ENCODE peak calls at places on chromosomes 6 and 20, in six cellular contexts. M is GM23338, W is LNCaP clone FGC, C is tibial artery, V is nephron progenitor cell, P is osteocyte. U is an unnamed sample.

GRCh38 chr6:158799051-158799792 is 19.9 kb downstream of the EZR start:
- DNase-seq in M (no peak), W (peak), C (no peak), V (no peak), P (no peak), U (no peak)

GRCh38 chr6:56539503-56540105 is 103.1 kb downstream of the DST start:
- DNase-seq in M (no peak), W (no peak), C (no peak), V (no peak), P (no peak), U (no peak)

GRCh38 chr6:35077006-35077712 is 64.0 kb downstream of the TCP11 start:
- DNase-seq in M (no peak), W (no peak), C (no peak), V (no peak), P (no peak), U (no peak)

GRCh38 chr20:58755751-58756524 is 63.3 kb downstream of the NPEPL1 start:
- DNase-seq in M (no peak), W (no peak), C (no peak), V (no peak), P (peak), U (no peak)

GRCh38 chr6:142883011-142883410 is 62.0 kb downstream of the HIVEP2 start:
- DNase-seq in M (peak), W (no peak), C (no peak), V (no peak), P (no peak), U (no peak)

GRCh38 chr6:122494665-122495272 is 23.2 kb upstream of the SERINC1 start:
- DNase-seq in M (no peak), W (peak), C (no peak), V (no peak), P (no peak), U (no peak)

GRCh38 chr6:41707565-41708200 is 27.7 kb downstream of the TFEB start:
- DNase-seq in M (no peak), W (no peak), C (peak), V (no peak), P (no peak), U (no peak)

GRCh38 chr20:54472607-54473006 is 2.8 kb upstream of the DOK5 start:
- DNase-seq in M (no peak), W (no peak), C (no peak), V (no peak), P (no peak), U (no peak)

GRCh38 chr20:18615020-18615652 is 27.3 kb downstream of the DTD1 start:
- DNase-seq in M (no peak), W (no peak), C (no peak), V (no peak), P (no peak), U (no peak)

GRCh38 chr20:11814276-11814675 is 103.4 kb upstream of the BTBD3 start:
- DNase-seq in M (no peak), W (no peak), C (no peak), V (no peak), P (no peak), U (no peak)

GRCh38 chr6:89375427-89375868 is 22.9 kb upstream of the UBE2J1 start:
- DNase-seq in M (peak), W (peak), C (no peak), V (peak), P (no peak), U (no peak)
- TF ChIP-seq CTCF in M (peak), W (peak), C (no peak), V (no peak), P (peak), U (no peak)

GRCh38 chr6:39166189-39166917 is 51.4 kb upstream of the SAYSD1 start:
- DNase-seq in M (peak), W (no peak), C (peak), V (peak), P (no peak), U (peak)
- TF ChIP-seq CTCF in M (peak), W (peak), C (peak), V (peak), P (peak), U (peak)

GRCh38 chr6:75209432-75209723 is 3.5 kb upstream of the COL12A1 start:
- DNase-seq in M (no peak), W (no peak), C (no peak), V (no peak), P (no peak), U (no peak)

GRCh38 chr6:75210885-75211739 is 5.3 kb upstream of the COL12A1 start:
- DNase-seq in M (peak), W (no peak), C (peak), V (peak), P (no peak), U (no peak)

GRCh38 chr6:75206338-75207210 is 721 bp upstream of the COL12A1 start:
- DNase-seq in M (peak), W (no peak), C (no peak), V (peak), P (no peak), U (no peak)

GRCh38 chr6:75207211-75207984 is 1.5 kb upstream of the COL12A1 start:
- DNase-seq in M (peak), W (no peak), C (no peak), V (peak), P (no peak), U (peak)

GRCh38 chr6:75208564-75209431 is 2.9 kb upstream of the COL12A1 start:
- DNase-seq in M (peak), W (no peak), C (peak), V (peak), P (peak), U (peak)
- TF ChIP-seq CTCF in M (peak), W (peak), C (peak), V (peak), P (peak), U (peak)

DNA sequence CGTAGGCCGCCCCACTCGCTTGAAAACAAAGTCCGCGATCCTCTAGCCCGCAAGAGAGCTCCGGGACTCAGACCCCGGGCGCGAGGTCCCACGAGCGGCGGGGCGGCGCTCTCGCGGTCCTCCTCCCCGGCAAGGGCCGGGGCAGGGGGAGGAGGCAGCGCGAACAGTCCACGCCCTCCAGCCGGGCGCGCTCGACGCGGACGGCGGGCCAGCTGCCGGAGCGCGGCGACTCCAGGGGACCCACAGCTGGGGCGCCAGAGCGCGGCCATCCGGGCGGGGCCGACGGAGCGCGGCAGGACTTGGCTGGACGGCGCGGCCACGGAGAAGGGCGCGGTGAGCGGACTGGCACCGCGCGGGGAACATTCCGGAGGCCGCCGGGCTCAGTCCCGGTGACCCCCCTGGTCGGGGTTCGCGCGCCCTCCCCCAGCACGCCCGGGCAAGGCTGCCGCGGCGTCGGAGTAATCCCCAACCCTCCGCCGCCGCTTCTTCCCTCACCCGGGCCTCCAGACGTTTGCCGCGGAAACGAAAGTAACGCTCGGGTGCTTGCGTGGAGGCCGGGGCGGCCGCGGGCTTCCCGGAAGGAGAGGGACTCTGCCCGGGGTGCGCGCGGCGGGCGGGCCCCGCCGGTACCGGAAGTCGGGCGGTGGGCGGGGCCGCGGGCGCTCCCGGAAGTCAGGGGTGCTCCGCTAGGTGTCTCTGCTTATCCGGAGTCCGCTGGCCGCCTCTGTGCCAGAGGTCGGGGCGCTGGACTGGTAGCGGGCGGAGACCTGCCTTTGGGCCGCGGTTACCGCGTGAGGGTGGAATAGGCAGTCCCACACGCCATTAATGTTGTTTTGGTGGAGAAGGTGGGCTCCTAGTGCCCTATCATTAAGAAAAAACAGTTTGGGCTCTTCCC is at the start of gene RIPK1:
- DNase-seq in M (peak), W (peak), C (peak), V (peak), P (peak), U (peak)
- TF ChIP-seq CTCF in M (peak), W (peak), C (no peak), V (no peak), P (peak), U (no peak)

DNA sequence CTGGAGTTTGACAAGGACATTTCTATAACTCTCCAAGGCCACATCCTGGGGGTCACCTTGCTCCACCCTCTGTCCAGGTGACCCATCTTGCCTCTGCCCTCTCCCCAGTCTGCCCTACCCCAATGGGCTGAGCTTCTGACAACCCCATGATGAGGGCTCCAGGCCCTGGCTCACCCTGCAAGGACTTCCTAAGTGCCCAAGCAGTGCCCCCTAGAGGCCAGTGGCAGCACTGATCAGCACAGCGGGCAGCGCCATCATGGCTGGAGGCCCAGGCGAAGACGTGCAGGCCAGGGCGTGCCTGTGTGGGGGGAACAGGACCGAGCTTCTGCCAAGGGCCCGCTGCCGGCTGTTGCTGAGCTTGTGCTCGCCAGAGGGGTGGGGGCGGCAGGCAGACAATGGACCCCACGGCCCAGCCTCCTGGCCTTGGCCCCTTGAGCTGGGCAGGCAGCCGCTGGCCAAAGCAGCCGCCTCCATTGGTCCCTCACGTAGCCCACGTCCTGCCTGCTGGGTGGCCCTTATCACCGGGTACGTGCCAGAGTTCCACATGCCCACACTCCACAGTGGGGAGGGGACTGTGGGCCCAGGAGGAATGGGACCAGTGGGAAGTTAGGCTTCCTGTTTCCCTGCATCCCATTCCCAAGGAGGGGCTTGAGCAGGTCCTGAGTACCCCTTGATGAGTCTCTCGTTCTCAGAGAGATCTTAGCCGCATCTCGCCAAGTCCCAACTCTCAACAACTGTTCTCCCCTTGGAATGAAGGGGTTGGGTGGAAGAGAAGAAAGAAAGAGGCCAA is 64.3 kb downstream of the MRPL14 start:
- DNase-seq in M (peak), W (no peak), C (no peak), V (peak), P (no peak), U (no peak)
- TF ChIP-seq CTCF in M (peak), W (peak), C (no peak), V (peak), P (peak), U (peak)

DNA sequence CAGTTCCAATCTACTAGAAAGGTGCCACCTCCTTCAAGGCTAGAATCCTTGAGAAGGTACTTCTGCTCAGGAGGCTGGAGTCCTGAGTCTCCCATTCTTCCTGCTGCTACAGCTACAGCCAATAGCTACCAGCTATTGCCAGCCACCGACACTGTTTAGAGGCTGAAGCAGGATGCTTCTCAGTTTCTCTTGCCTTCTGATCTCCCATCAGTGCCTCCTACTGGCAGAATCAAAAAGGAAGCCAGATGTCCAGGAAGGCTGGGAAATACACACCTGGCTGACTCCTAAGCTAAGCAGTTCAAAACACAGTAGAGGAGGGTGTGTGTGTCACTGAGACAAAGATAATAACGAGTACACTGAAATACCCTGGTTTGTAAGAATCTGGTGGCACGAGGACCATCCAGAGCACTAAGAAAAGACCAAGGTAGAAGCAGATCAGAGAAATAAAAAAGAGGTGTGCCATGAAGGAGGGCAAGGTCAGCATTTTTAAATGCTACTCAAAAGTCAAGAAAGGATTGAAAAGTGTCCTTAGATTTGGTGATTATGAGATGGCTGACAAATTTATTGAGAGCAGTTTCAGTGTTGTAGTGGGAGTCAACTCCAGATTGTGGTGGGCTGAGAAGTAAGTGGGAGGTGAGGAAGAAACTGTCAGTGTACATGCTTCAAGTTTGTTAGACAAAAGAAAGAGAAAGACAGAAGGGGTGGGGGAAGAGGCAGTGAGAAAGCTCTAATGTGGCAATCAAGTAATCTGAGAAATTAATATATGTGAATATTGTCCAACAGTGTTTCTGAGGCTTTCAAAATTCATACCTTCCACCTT is 2.3 kb upstream of the HLA-DMA start:
- DNase-seq in M (peak), W (no peak), C (no peak), V (no peak), P (no peak), U (no peak)
- TF ChIP-seq CTCF in M (peak), W (peak), C (no peak), V (peak), P (peak), U (peak)

DNA sequence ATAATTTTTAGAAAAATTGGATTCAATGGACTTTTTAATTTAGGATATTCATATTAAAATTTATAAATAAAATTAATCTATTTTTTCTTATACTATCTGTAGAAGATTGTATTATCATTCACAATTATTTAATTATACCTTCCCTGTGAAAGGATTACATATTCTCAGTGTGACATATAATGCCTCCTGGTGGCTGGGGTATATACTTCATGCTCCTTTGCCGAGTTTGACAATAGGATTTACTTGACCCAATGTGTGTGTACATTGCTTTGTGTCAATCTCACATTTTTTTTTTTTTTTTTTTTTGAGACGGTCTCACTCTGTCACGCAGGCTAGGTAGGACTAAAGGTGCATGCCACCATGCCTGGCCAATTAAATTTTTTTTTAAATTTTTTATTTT is 230.0 kb upstream of the CHD6 start:
- DNase-seq in M (peak), W (peak), C (no peak), V (no peak), P (no peak), U (no peak)
- TF ChIP-seq CTCF in M (peak), W (peak), C (no peak), V (peak), P (no peak), U (no peak)

DNA sequence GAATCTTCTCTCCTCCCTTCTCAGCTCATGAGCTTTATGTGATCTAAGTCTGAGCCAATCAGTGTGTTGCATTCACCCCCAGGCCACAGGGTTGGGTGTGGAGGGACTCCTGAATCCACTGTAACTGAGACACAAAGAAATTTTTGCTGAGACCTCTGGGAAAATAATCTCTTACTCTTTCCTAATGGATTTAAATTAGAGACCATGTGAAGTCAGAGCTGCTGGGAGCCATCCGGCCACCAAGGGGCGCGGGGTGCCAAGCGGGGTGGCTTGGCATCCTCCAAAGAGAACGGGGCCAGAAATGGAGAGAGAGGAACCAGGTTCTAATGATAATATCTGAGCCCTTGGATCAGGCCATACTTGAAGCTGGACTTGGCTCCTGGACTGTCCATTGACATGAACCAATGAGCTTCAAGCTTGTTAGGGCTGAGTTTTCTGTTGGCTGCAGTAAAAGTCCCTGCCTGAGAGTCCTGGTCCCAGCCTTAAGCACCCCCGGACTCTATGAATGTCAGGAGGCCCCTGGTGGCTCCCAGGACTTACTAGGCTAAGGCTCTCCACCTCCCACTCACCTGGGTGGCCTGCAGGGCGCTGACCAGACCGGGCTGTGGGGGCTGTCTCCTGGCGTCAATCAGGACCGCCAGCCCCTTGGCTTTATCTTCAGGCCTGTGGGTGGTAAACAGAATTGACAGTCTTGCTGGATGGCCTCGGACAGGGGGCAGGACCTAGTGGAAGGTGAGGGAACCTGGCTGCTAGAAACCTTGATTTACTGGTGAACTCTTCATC is 32.8 kb downstream of the KIAA1755 start:
- DNase-seq in M (no peak), W (no peak), C (peak), V (no peak), P (no peak), U (no peak)
- TF ChIP-seq CTCF in M (no peak), W (no peak), C (no peak), V (no peak), P (no peak), U (no peak)

GRCh38 chr6:75876152-75876551 is 127.1 kb downstream of the MYO6 start:
- DNase-seq in M (no peak), W (no peak), C (no peak), V (no peak), P (no peak), U (no peak)

GRCh38 chr6:75874224-75874623 is 125.2 kb downstream of the MYO6 start:
- DNase-seq in M (no peak), W (no peak), C (no peak), V (no peak), P (no peak), U (no peak)

DNA sequence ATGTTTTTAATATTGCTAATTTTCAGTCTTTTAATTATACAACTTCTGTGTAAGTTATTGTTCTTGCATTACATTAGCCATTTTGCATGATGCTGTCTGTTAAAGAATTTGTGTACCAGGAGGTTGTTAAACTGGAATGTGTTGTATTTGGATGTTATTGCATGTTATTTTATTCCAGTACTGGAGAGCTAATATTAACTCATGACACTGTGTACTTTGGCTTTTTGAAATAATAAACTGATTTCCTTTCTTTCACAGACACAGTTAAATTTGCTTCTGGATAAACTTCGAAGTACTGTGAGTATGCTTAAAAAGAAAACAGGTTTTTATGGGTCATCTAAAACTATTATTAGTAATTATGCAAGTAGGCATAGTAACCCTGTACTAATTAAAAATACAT is 121.3 kb downstream of the MYO6 start:
- DNase-seq in M (no peak), W (peak), C (no peak), V (no peak), P (no peak), U (no peak)
- TF ChIP-seq CTCF in M (no peak), W (no peak), C (no peak), V (no peak), P (no peak), U (no peak)

U was measured in mesothelial cell of epicardium.